ENCODE peak calls at places on chromosomes 12 and 14, in four cellular contexts. One of them, this sample, is unnamed.

GRCh38 chr14:60722163-60722835 is 1.9 kb downstream of the SIX4 start:
- DNase-seq in foreskin keratinocyte: peak; percentile 59
- DNase-seq in iris pigment epithelial cell: peak; percentile 90
- DNase-seq in naive B cell: peak; percentile 19
- DNase-seq in this sample: peak; percentile 25

GRCh38 chr12:91926810-91927209 is 218.8 kb downstream of the BTG1 start:
- DNase-seq in foreskin keratinocyte: peak; percentile 22
- DNase-seq in iris pigment epithelial cell: peak; percentile 82
- DNase-seq in naive B cell: no peak
- DNase-seq in this sample: peak; percentile 89

GRCh38 chr12:49428652-49429549 is 61.6 kb downstream of the SPATS2 start:
- DNase-seq in foreskin keratinocyte: peak; percentile 72
- DNase-seq in iris pigment epithelial cell: peak; percentile 79
- DNase-seq in naive B cell: peak; percentile 41
- DNase-seq in this sample: no peak

GRCh38 chr12:113479193-113479577 is 7.5 kb upstream of the LHX5 start:
- DNase-seq in foreskin keratinocyte: no peak
- DNase-seq in iris pigment epithelial cell: no peak
- DNase-seq in naive B cell: no peak
- DNase-seq in this sample: no peak

GRCh38 chr14:94397279-94397898 is 9.0 kb upstream of the SERPINA1 start:
- DNase-seq in foreskin keratinocyte: no peak
- DNase-seq in iris pigment epithelial cell: no peak
- DNase-seq in naive B cell: no peak
- DNase-seq in this sample: no peak

GRCh38 chr12:29103539-29103974 is 45.5 kb upstream of the FAR2 start:
- DNase-seq in foreskin keratinocyte: no peak
- DNase-seq in iris pigment epithelial cell: no peak
- DNase-seq in naive B cell: peak; percentile 18
- DNase-seq in this sample: no peak

GRCh38 chr14:106318700-106319099 is 792.3 kb downstream of the TMEM121 start:
- DNase-seq in foreskin keratinocyte: no peak
- DNase-seq in iris pigment epithelial cell: no peak
- DNase-seq in naive B cell: peak; percentile 39
- DNase-seq in this sample: no peak

GRCh38 chr14:37230551-37231194 is 32.9 kb downstream of the MIPOL1 start:
- DNase-seq in foreskin keratinocyte: peak; percentile 32
- DNase-seq in iris pigment epithelial cell: peak; percentile 75
- DNase-seq in naive B cell: no peak
- DNase-seq in this sample: peak; percentile 77

GRCh38 chr12:26746315-26746714 is 86.7 kb downstream of the ITPR2 start:
- DNase-seq in foreskin keratinocyte: peak; percentile 88
- DNase-seq in iris pigment epithelial cell: peak; percentile 88
- DNase-seq in naive B cell: no peak
- DNase-seq in this sample: peak; percentile 72

GRCh38 chr12:69388371-69388770 is 28.8 kb downstream of the YEATS4 start:
- DNase-seq in foreskin keratinocyte: peak; percentile 31
- DNase-seq in iris pigment epithelial cell: peak; percentile 75
- DNase-seq in naive B cell: peak; percentile 3
- DNase-seq in this sample: peak; percentile 82

GRCh38 chr12:99043319-99043914 is 398.3 kb downstream of the APAF1 start:
- DNase-seq in foreskin keratinocyte: peak; percentile 33
- DNase-seq in iris pigment epithelial cell: peak; percentile 63
- DNase-seq in naive B cell: peak; percentile 5
- DNase-seq in this sample: peak; percentile 77

GRCh38 chr12:1429980-1430379 is 164.4 kb downstream of the FBXL14 start:
- DNase-seq in foreskin keratinocyte: no peak
- DNase-seq in iris pigment epithelial cell: peak; percentile 77
- DNase-seq in naive B cell: no peak
- DNase-seq in this sample: no peak

GRCh38 chr12:2384533-2385328 is 331.9 kb downstream of the CACNA1C start:
- DNase-seq in foreskin keratinocyte: no peak
- DNase-seq in iris pigment epithelial cell: peak; percentile 82
- DNase-seq in naive B cell: no peak
- DNase-seq in this sample: no peak

GRCh38 chr14:65361920-65362319 is 50.6 kb upstream of the FUT8 start:
- DNase-seq in foreskin keratinocyte: peak; percentile 86
- DNase-seq in iris pigment epithelial cell: peak; percentile 89
- DNase-seq in naive B cell: no peak
- DNase-seq in this sample: no peak

GRCh38 chr14:91509083-91509877 is 830 bp downstream of the PPP4R3A start:
- DNase-seq in foreskin keratinocyte: peak; percentile 22
- DNase-seq in iris pigment epithelial cell: peak; percentile 15
- DNase-seq in naive B cell: no peak
- DNase-seq in this sample: peak; percentile 37

GRCh38 chr12:127363392-127363791 is 903.6 kb upstream of the TMEM132C start:
- DNase-seq in foreskin keratinocyte: no peak
- DNase-seq in iris pigment epithelial cell: peak; percentile 6
- DNase-seq in naive B cell: no peak
- DNase-seq in this sample: no peak

GRCh38 chr14:64891839-64892375 is 12.2 kb upstream of the SPTB start:
- DNase-seq in foreskin keratinocyte: peak; percentile 55
- DNase-seq in iris pigment epithelial cell: peak; percentile 74
- DNase-seq in naive B cell: peak; percentile 18
- DNase-seq in this sample: peak; percentile 84

GRCh38 chr14:102189858-102190257 is 50.2 kb downstream of the WDR20 start:
- DNase-seq in foreskin keratinocyte: no peak
- DNase-seq in iris pigment epithelial cell: no peak
- DNase-seq in naive B cell: no peak
- DNase-seq in this sample: no peak

GRCh38 chr14:85317491-85318021 is 212.4 kb upstream of the FLRT2 start:
- DNase-seq in foreskin keratinocyte: peak; percentile 58
- DNase-seq in iris pigment epithelial cell: peak; percentile 27
- DNase-seq in naive B cell: no peak
- DNase-seq in this sample: peak; percentile 26

GRCh38 chr12:53484686-53485567 is 14.3 kb downstream of the MAP3K12 start:
- DNase-seq in foreskin keratinocyte: peak; percentile 70
- DNase-seq in iris pigment epithelial cell: no peak
- DNase-seq in naive B cell: no peak
- DNase-seq in this sample: no peak

GRCh38 chr14:33408291-33408690 is 469.6 kb downstream of the NPAS3 start:
- DNase-seq in foreskin keratinocyte: peak; percentile 52
- DNase-seq in iris pigment epithelial cell: no peak
- DNase-seq in naive B cell: no peak
- DNase-seq in this sample: peak; percentile 59

GRCh38 chr14:105420141-105420975 is 731 bp downstream of the MTA1 start:
- DNase-seq in foreskin keratinocyte: no peak
- DNase-seq in iris pigment epithelial cell: no peak
- DNase-seq in naive B cell: no peak
- DNase-seq in this sample: no peak

GRCh38 chr14:70788893-70789292 is 20.4 kb downstream of the MAP3K9 start:
- DNase-seq in foreskin keratinocyte: no peak
- DNase-seq in iris pigment epithelial cell: no peak
- DNase-seq in naive B cell: no peak
- DNase-seq in this sample: no peak

GRCh38 chr14:34460841-34461240 is 1.2 kb downstream of the SPTSSA start:
- DNase-seq in foreskin keratinocyte: no peak
- DNase-seq in iris pigment epithelial cell: peak; percentile 77
- DNase-seq in naive B cell: no peak
- DNase-seq in this sample: no peak

This sample was measured in lung microvascular endothelial cell.